ENCODE peak calls at places on chromosomes 11 and 22, in four cellular contexts. P, U, S and M are unnamed samples.

GRCh38 chr11:130802567-130802966 is 113.7 kb downstream of the SNX19 start:
- DNase-seq in P (no peak), U (no peak), S (no peak), M (no peak)

GRCh38 chr11:76654310-76654851 is 16.2 kb downstream of the LRRC32 start:
- DNase-seq in P (peak), U (no peak), S (no peak), M (no peak)

GRCh38 chr11:117087446-117087845 is 10.8 kb downstream of the SIK3 start:
- DNase-seq in P (no peak), U (no peak), S (no peak), M (no peak)

GRCh38 chr11:61102667-61103491 is 590 bp downstream of the CD5 start:
- DNase-seq in P (no peak), U (no peak), S (no peak), M (no peak)

GRCh38 chr22:28142361-28142801 is 223.3 kb upstream of the PITPNB start:
- DNase-seq in P (peak), U (no peak), S (peak), M (no peak)

GRCh38 chr11:122634507-122634906 is 21.0 kb upstream of the UBASH3B start:
- DNase-seq in P (peak), U (no peak), S (peak), M (no peak)

GRCh38 chr22:50425179-50425916 is 49.5 kb downstream of the SBF1 start:
- DNase-seq in P (no peak), U (no peak), S (no peak), M (no peak)

GRCh38 chr11:72851726-72852125 is 37.5 kb downstream of the ATG16L2 start:
- DNase-seq in P (no peak), U (no peak), S (no peak), M (no peak)

GRCh38 chr22:26474687-26475086 is 8.9 kb downstream of the HPS4 start:
- DNase-seq in P (no peak), U (no peak), S (no peak), M (no peak)

GRCh38 chr22:48784701-48785503 is 1042.8 kb downstream of the BRD1 start:
- DNase-seq in P (no peak), U (no peak), S (no peak), M (no peak)

GRCh38 chr11:134139873-134140331 is 71.0 kb downstream of the JAM3 start:
- DNase-seq in P (peak), U (peak), S (peak), M (peak)

GRCh38 chr22:32281092-32281491 is 25.9 kb upstream of the SLC5A4 start:
- DNase-seq in P (no peak), U (peak), S (no peak), M (peak)

GRCh38 chr11:67113231-67113721 is 5.8 kb upstream of the KDM2A start:
- DNase-seq in P (no peak), U (no peak), S (no peak), M (no peak)

GRCh38 chr22:45072322-45072903 is 62.6 kb upstream of the PHF21B start:
- DNase-seq in P (no peak), U (no peak), S (peak), M (peak)